ENCODE peak calls at places on chromosomes 12 and 14, in five cellular contexts. S, U, H, G and K are unnamed samples.

GRCh38 chr14:24887623-24888304 is 162.2 kb downstream of the STXBP6 start:
- DNase-seq in S (no peak), U (no peak), H (no peak), G (no peak), K (no peak)

GRCh38 chr14:68506645-68507405 is 286.0 kb downstream of the ZFP36L1 start:
- DNase-seq in G (no peak), U (no peak), S (no peak), H (no peak), K (peak)

GRCh38 chr14:20440882-20441281 is 4.9 kb upstream of the KLHL33 start:
- DNase-seq in H (no peak), S (no peak), U (no peak), G (no peak), K (peak)

GRCh38 chr12:88258396-88258795 is 116.3 kb downstream of the TMTC3 start:
- DNase-seq in G (no peak), S (no peak), H (no peak), U (no peak), K (no peak)

GRCh38 chr12:5177096-5177495 is 133.4 kb downstream of the KCNA5 start:
- DNase-seq in H (no peak), S (no peak), G (no peak), U (no peak), K (no peak)

GRCh38 chr12:44015333-44015941 is 179.6 kb downstream of the TMEM117 start:
- DNase-seq in H (no peak), U (no peak), G (no peak), S (no peak), K (peak)

GRCh38 chr14:85087201-85087600 is 442.7 kb upstream of the FLRT2 start:
- DNase-seq in G (no peak), H (no peak), U (no peak), S (no peak), K (no peak)

GRCh38 chr12:114684098-114684869 is at the start of gene TBX3:
- DNase-seq in U (peak), H (peak), S (peak), G (peak), K (peak)

GRCh38 chr14:102717211-102717610 is 60.0 kb upstream of the TRAF3 start:
- DNase-seq in G (no peak), H (no peak), U (no peak), S (no peak), K (no peak)

GRCh38 chr14:45686771-45687170 is 433.8 kb upstream of the MIS18BP1 start:
- DNase-seq in S (no peak), H (no peak), G (no peak), U (no peak), K (no peak)

GRCh38 chr14:101133068-101133467 is 229.5 kb upstream of the RTL1 start:
- DNase-seq in G (no peak), H (no peak), S (no peak), U (no peak), K (no peak)

GRCh38 chr14:48384786-48385185 is 709.4 kb upstream of the MDGA2 start:
- DNase-seq in H (no peak), G (no peak), U (no peak), S (no peak), K (no peak)

GRCh38 chr12:21662122-21662792 is 4.6 kb upstream of the LDHB start:
- DNase-seq in U (no peak), H (no peak), G (no peak), S (no peak), K (no peak)

GRCh38 chr12:90953956-90954421 is 987 bp downstream of the CCER1 start:
- DNase-seq in G (no peak), U (no peak), S (no peak), H (no peak), K (no peak)

GRCh38 chr14:35043046-35043445 is 3.0 kb upstream of the FAM177A1 start:
- DNase-seq in G (no peak), U (no peak), S (no peak), H (no peak), K (no peak)

GRCh38 chr14:104436047-104436531 is 143.5 kb upstream of the C14orf180 start:
- DNase-seq in S (peak), G (peak), U (peak), H (peak), K (peak)

GRCh38 chr12:103882861-103883596 is 42.0 kb upstream of the NT5DC3 start:
- DNase-seq in G (no peak), U (no peak), H (no peak), S (no peak), K (peak)

GRCh38 chr14:92589213-92589852 is 75.8 kb downstream of the RIN3 start:
- DNase-seq in G (no peak), H (no peak), S (no peak), U (no peak), K (no peak)

GRCh38 chr14:94548999-94549985 is 11.9 kb upstream of the SERPINA4 start:
- DNase-seq in G (no peak), H (peak), S (peak), U (peak), K (peak)

GRCh38 chr14:105980224-105980623 is 453.8 kb downstream of the TMEM121 start:
- DNase-seq in S (no peak), G (no peak), H (no peak), U (no peak), K (no peak)

GRCh38 chr14:71668186-71668912 is 263.9 kb upstream of the RGS6 start:
- DNase-seq in U (no peak), H (no peak), S (no peak), G (no peak), K (no peak)

GRCh38 chr12:65327207-65328076 is 49.0 kb downstream of the MSRB3 start:
- DNase-seq in U (no peak), S (peak), H (no peak), G (no peak), K (no peak)

DNA sequence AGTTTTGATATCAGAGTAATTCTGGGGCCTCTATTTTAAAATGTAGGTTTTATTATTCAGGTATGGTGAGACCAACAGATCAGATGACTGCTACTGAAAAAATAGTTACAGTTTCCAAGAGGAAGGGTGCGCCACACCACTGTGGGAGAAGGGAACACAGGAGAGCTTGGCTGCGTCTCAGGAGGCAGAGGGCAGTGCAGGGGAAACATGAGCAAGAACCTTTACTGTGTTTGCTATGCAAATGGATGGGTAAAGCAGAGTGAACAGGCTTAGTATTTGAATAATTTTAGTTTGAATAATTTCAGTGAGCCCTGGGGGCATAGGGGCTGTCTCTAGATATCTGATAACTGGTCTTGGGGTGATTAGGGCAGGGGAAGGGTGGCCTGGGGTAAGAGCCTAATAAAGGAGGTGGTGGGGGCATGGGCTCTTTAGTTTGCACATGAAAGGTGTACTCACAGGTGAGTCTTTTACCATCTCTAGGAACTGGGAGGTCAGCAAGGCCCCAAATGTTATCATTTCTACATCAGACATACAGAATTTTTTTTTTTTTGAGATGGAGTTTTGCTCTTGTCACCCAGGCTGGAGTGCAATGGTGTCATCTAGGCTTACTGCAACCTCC is 196.8 kb upstream of the NEDD1 start:
- DNase-seq in G (no peak), H (no peak), U (no peak), S (no peak), K (no peak)
- TF ChIP-seq CTCF in G (no peak), H (no peak), U (no peak), S (no peak), K (no peak)

GRCh38 chr12:2011641-2012607 is 7.7 kb upstream of the DCP1B start:
- DNase-seq in G (no peak), U (no peak), S (no peak), H (no peak), K (no peak)
- TF ChIP-seq CTCF in G (no peak), U (peak), S (no peak), H (no peak), K (no peak)

DNA sequence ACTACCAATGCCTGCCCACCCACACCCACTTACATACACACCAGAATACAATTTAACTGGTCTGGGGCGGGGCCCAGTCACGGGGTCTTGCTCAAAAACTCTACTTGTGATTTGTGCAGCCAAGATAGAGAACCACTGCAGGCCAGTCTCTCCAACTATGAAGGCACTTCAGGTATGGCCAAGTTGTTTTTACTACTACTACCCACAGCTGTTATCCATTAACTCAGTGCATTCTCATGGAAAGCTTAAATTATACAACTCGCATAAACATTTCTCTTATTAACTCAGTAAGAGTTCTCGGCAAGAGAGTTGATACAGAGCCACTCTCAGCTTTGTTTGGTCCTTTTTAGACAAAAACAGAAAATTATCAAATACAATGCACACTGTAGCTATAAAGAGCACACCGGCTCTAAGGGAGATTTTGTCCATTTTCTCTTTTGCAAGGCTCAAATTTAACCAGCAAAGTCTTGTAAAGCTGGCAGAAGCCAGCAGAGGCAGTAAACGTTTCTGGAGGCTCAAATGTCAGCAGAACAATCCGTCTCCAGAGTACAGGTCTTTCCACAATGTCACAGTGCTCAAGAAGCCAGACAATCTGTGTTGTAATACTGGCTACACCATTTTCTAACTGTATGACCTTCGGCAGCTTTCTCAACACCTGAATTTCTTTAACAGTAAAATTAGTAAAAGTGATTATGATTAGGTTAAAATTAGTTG is 85.9 kb downstream of the PTGER2 start:
- DNase-seq in U (no peak), S (no peak), G (no peak), H (no peak), K (no peak)
- TF ChIP-seq CTCF in U (no peak), S (no peak), G (no peak), H (no peak), K (no peak)

DNA sequence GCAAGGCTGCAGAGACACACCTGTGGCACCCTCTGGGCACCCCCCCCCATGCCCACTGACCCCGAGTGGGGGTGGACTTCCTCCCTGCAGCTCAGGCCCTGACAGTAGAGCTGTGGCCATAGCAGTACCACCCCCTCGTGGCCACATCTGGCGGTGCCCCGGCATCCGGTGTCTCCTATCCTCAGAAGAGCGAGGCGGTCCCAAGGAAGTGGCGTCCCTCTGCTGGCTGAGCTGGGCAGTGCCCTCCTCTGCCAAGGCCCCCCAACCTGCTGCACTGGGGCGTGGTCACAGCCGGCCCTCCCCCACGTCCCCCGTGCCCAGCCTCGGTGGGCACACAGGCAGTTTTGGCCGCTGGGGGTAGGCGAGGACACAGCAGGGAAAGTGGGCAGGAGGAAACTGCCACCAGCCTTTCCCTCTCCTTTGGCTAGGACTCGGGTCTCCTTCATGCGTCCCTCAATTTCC is 6.0 kb upstream of the SLC6A12 start:
- DNase-seq in G (peak), H (peak), S (peak), U (peak), K (peak)
- TF ChIP-seq CTCF in G (peak), H (peak), S (no peak), U (peak), K (peak)

GRCh38 chr12:68648179-68648578 is 37.5 kb downstream of the RAP1B start:
- DNase-seq in S (no peak), G (no peak), H (no peak), U (no peak), K (no peak)
- TF ChIP-seq CTCF in S (no peak), G (no peak), H (no peak), U (no peak), K (no peak)

DNA sequence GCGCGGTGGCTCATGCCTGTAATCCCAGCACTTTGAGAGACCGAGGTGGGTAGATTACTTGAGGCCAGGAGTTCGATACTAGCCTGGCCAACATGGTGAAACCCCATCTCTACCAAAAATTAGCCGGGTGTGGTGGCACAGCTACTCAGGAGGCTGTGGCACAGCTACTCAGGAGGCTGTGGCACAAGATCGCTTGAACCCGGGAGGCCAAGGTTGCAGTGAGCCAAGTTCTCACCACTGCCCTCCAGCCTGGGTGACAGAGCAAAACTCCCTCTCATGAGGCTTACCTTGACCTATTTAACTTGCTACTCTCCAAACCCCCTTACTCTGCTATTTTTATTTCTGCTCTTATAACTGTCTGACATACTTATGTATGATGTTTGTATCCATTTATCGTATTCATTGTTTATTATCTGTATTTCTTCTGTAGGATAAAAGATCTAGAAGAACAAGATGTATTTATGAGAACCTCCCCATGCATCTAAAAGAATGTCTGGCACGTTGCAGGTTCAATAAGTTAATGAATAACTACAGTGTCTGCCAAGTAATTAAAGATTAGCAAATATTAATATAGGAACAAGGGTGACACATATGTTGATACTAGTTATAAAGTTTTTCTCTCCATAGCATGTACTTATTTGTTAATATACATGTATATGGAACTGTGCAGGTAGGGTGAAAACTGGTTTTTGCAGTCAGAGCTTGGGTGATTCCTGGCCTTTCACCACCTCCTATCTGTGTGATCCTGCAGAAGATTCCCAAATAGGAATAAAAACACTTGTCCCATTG is 15.5 kb upstream of the TMPO start:
- DNase-seq in S (no peak), G (no peak), U (no peak), H (no peak), K (no peak)
- TF ChIP-seq CTCF in S (no peak), G (no peak), U (no peak), H (no peak), K (no peak)

DNA sequence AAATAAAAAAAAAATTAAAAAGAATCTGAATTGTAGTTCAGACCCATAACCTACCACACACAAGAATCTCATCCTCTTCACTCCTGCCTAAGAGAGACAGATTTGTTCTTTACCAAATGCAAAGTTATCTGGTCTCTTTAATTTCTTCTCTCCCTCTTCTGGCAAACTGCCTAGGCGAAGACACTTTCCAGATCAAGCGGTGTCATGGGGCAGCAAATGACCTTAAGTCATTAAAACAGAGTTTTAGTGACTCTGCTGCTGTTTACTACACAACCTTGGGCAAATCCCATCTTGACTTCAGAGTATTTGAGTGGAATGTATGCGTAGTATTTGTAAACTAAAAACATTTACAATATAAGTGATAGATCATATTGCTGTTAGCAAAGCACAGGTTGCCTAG is 60.9 kb upstream of the NID2 start:
- DNase-seq in H (no peak), U (no peak), S (no peak), G (no peak), K (no peak)
- TF ChIP-seq CTCF in H (no peak), U (no peak), S (no peak), G (no peak), K (no peak)

GRCh38 chr12:14365294-14366210 is at the start of gene ATF7IP:
- DNase-seq in H (peak), G (peak), U (peak), S (peak), K (peak)
- TF ChIP-seq CTCF in H (no peak), G (no peak), U (peak), S (no peak), K (peak)

GRCh38 chr12:32264995-32265394 is 134.4 kb upstream of the FGD4 start:
- DNase-seq in G (no peak), S (no peak), U (no peak), H (no peak), K (no peak)

GRCh38 chr12:32265461-32265860 is 133.9 kb upstream of the FGD4 start:
- DNase-seq in G (no peak), H (no peak), S (no peak), U (no peak), K (no peak)

GRCh38 chr12:32265920-32266319 is 133.4 kb upstream of the FGD4 start:
- DNase-seq in S (no peak), H (no peak), G (no peak), U (no peak), K (no peak)

GRCh38 chr12:32257695-32258496 is 141.5 kb upstream of the FGD4 start:
- DNase-seq in G (no peak), U (no peak), S (no peak), H (no peak), K (no peak)

GRCh38 chr12:32261638-32262037 is 137.7 kb upstream of the FGD4 start:
- DNase-seq in H (no peak), S (no peak), G (no peak), U (no peak), K (no peak)
- TF ChIP-seq CTCF in H (no peak), S (no peak), G (no peak), U (peak), K (peak)

GRCh38 chr12:9925746-9926393 is 6.3 kb downstream of the CLEC2A start:
- DNase-seq in G (no peak), S (no peak), H (no peak), U (no peak), K (no peak)
- TF ChIP-seq CTCF in G (peak), S (no peak), H (peak), U (peak), K (peak)